ENCODE peak calls at places on chromosomes 6 and 20, in five cellular contexts. T is IMR-90, D is CD14-positive monocyte, J is fibroblast of the aortic adventitia, N is endothelial cell of umbilical vein. C is an unnamed sample.

GRCh38 chr6:19157496-19157895 is 679.7 kb upstream of the ID4 start:
- DNase-seq in T (no peak), D (no peak), J (no peak), N (no peak), C (no peak)

GRCh38 chr6:26304213-26305096 is 60.5 kb upstream of the BTN3A2 start:
- DNase-seq in T (peak), D (peak), J (peak), N (no peak), C (no peak)

GRCh38 chr20:12570371-12570770 is 438.4 kb upstream of the SPTLC3 start:
- DNase-seq in T (no peak), D (no peak), J (no peak), N (no peak), C (no peak)

GRCh38 chr6:135182120-135182992 is 1.2 kb downstream of the MYB start:
- DNase-seq in T (no peak), D (no peak), J (peak), N (peak), C (no peak)

GRCh38 chr6:81722503-81723223 is 29.8 kb downstream of the TENT5A start:
- DNase-seq in T (no peak), D (no peak), J (no peak), N (no peak), C (no peak)

GRCh38 chr6:90347411-90347841 is 50.8 kb upstream of the BACH2 start:
- DNase-seq in T (no peak), D (no peak), J (no peak), N (no peak), C (no peak)

GRCh38 chr6:116328528-116328903 is 42.2 kb upstream of the DSE start:
- DNase-seq in T (peak), D (no peak), J (peak), N (no peak), C (no peak)

GRCh38 chr6:121426686-121427085 is 8.8 kb upstream of the GJA1 start:
- DNase-seq in T (no peak), D (no peak), J (no peak), N (no peak), C (no peak)

GRCh38 chr6:139855741-139856206 is 481.3 kb upstream of the CITED2 start:
- DNase-seq in T (peak), D (no peak), J (no peak), N (no peak), C (no peak)

GRCh38 chr20:34644345-34644744 is 32.5 kb downstream of the PIGU start:
- DNase-seq in T (no peak), D (no peak), J (no peak), N (no peak), C (no peak)

GRCh38 chr6:28446818-28447511 is 3.7 kb upstream of the ZSCAN23 start:
- DNase-seq in T (peak), D (no peak), J (peak), N (peak), C (no peak)

GRCh38 chr20:49685161-49685601 is 28.5 kb downstream of the B4GALT5 start:
- DNase-seq in T (no peak), D (no peak), J (peak), N (no peak), C (no peak)

GRCh38 chr6:139391709-139392108 is 17.3 kb upstream of the CITED2 start:
- DNase-seq in T (no peak), D (no peak), J (no peak), N (no peak), C (no peak)

GRCh38 chr6:45376310-45377040 is 1.3 kb downstream of the SUPT3H start:
- DNase-seq in T (peak), D (no peak), J (peak), N (peak), C (no peak)

GRCh38 chr6:11585426-11586016 is 48.0 kb downstream of the TMEM170B start:
- DNase-seq in T (peak), D (no peak), J (peak), N (peak), C (no peak)

GRCh38 chr20:54704032-54704635 is 228.7 kb downstream of the DOK5 start:
- DNase-seq in T (no peak), D (no peak), J (no peak), N (no peak), C (no peak)

GRCh38 chr6:121506761-121507754 is 71.6 kb downstream of the GJA1 start:
- DNase-seq in T (peak), D (no peak), J (peak), N (no peak), C (no peak)

GRCh38 chr6:33192105-33192646 is at the start of gene COL11A2:
- DNase-seq in T (no peak), D (no peak), J (no peak), N (no peak), C (no peak)

GRCh38 chr6:150767585-150768164 is 97.8 kb upstream of the MTHFD1L start:
- DNase-seq in T (no peak), D (no peak), J (peak), N (peak), C (no peak)

GRCh38 chr20:61026731-61027130 is 225.3 kb upstream of the CDH4 start:
- DNase-seq in T (no peak), D (no peak), J (no peak), N (no peak), C (no peak)

GRCh38 chr6:151962246-151962846 is 154.9 kb downstream of the ESR1 start:
- DNase-seq in T (no peak), D (no peak), J (peak), N (no peak), C (no peak)

GRCh38 chr6:2958331-2958711 is 13.0 kb downstream of the SERPINB6 start:
- DNase-seq in T (no peak), D (peak), J (no peak), N (no peak), C (no peak)

GRCh38 chr6:91029211-91029610 is 442.3 kb upstream of the MAP3K7 start:
- DNase-seq in T (no peak), D (no peak), J (no peak), N (no peak), C (no peak)

GRCh38 chr6:96659084-96659845 is 96.3 kb downstream of the FHL5 start:
- DNase-seq in T (no peak), D (no peak), J (no peak), N (no peak), C (no peak)

GRCh38 chr20:23613676-23614075 is 8.0 kb upstream of the CST9 start:
- DNase-seq in T (no peak), D (no peak), J (peak), N (no peak), C (no peak)

GRCh38 chr6:125738276-125738675 is 11.2 kb upstream of the HEY2 start:
- DNase-seq in T (no peak), D (no peak), J (no peak), N (no peak), C (no peak)

GRCh38 chr6:1238040-1238439 is 73.9 kb upstream of the FOXQ1 start:
- DNase-seq in T (no peak), D (no peak), J (no peak), N (no peak), C (no peak)

DNA sequence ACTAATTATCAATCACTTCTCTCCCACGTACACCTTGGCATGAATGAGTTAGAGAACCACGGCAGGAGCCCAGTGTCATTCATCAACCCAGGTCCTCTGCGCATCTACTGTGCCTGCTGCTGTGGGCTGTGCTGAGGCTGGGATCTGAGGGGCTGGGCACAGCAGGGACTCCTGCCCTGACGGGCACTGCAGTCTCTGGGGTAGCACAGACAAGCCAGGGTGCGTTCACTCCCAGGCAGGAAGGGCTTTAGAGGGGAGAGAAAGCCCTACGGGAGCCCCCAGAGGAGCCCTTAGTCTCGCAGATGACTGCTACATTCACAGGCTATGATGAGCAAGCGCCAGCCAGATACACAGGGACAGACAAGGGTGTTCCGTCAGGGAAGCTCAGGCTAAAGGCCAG is 8.1 kb upstream of the RPS6KA2 start:
- DNase-seq in T (no peak), D (no peak), J (no peak), N (no peak), C (no peak)
- TF ChIP-seq CTCF in T (no peak), D (no peak), J (no peak), N (no peak), C (no peak)

GRCh38 chr20:63185215-63185796 is 30.6 kb downstream of the YTHDF1 start:
- DNase-seq in T (no peak), D (no peak), J (no peak), N (no peak), C (no peak)

GRCh38 chr20:63187338-63188158 is 28.4 kb downstream of the YTHDF1 start:
- DNase-seq in T (no peak), D (no peak), J (no peak), N (no peak), C (no peak)

GRCh38 chr20:63188159-63188442 is 27.8 kb downstream of the YTHDF1 start:
- DNase-seq in T (no peak), D (no peak), J (no peak), N (no peak), C (no peak)

GRCh38 chr20:63186084-63186483 is 29.8 kb downstream of the YTHDF1 start:
- DNase-seq in T (no peak), D (no peak), J (no peak), N (no peak), C (no peak)

DNA sequence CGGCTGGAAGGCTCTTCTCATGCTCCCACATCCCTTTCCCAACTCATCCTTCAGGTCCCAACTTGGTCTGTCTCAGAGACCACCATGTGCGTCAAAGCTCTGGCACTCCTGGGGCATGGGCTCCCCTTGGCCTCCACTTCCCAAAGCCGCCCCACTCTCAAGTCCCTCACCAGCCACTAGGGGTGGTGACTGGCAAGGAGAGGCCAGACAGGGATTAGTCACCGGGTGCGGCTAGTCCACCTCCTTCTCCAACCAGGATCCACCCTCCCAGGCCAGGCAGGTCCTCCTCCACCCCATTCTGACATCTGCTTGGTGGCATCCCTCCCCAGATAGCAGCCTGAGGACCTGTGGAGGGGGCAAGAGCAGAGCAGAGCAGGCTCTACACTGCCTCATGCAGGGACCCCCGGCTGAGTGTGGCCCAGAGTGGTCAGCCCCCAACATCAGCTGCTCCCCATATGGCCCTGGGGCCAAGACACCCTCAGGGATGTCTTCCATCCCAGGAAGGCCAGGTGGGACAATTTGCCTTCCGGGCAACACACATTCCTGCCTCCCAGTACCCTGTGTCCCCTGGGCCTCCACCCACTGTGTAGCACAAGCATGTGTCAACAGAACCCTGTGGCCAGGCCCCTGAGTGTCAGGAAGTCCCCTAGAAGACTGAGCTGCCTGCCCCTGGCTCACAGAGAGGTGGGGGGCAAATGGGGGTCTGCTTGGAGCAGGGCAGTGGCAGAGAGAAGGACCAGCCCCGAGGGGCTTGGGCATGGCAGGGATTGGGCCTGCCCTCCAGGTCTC is 29.2 kb downstream of the YTHDF1 start:
- DNase-seq in T (no peak), D (no peak), J (peak), N (no peak), C (peak)
- TF ChIP-seq CTCF in T (no peak), D (no peak), J (no peak), N (no peak), C (no peak)

DNA sequence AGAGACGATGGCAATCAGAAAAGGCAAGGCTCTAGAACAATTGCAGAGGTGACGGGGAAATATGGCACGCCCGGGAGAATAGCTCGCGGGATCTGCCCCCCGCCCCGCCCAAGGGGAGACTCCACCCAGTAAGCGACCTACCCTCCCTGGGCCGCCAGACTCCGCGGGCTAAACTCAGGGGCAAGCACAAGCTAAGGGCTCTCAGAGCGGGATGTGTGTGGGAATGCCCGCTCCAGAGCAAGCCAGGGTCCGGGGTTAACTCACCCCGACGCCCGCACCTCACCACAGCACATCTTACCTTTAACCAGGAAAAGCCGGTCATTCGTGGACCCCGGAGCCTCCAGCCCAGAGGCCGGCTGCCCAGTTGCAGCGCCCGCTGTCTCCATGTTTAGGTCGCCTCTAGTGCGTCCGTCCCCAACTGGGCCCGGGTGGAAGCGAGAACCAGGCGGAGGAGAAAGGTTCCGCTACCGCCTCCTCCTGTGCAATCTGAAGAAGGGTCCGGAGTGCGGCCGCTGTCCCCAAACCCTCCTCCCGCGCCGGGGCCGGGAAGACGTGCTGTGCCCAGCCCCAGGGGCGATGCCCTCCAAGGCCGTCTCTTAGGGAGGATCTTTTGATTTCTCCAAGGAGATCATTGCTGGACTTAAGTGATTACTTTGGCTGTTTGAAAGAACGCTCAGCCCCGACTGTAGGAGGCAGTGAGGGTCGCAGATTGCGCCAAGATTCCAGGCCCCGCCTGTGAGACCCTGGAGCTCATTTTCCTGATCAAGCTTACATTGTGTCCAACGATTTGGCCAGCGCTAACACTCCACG is at the start of gene TMEM242:
- DNase-seq in T (peak), D (peak), J (peak), N (peak), C (peak)
- TF ChIP-seq CTCF in T (no peak), D (peak), J (peak), N (peak), C (peak)

DNA sequence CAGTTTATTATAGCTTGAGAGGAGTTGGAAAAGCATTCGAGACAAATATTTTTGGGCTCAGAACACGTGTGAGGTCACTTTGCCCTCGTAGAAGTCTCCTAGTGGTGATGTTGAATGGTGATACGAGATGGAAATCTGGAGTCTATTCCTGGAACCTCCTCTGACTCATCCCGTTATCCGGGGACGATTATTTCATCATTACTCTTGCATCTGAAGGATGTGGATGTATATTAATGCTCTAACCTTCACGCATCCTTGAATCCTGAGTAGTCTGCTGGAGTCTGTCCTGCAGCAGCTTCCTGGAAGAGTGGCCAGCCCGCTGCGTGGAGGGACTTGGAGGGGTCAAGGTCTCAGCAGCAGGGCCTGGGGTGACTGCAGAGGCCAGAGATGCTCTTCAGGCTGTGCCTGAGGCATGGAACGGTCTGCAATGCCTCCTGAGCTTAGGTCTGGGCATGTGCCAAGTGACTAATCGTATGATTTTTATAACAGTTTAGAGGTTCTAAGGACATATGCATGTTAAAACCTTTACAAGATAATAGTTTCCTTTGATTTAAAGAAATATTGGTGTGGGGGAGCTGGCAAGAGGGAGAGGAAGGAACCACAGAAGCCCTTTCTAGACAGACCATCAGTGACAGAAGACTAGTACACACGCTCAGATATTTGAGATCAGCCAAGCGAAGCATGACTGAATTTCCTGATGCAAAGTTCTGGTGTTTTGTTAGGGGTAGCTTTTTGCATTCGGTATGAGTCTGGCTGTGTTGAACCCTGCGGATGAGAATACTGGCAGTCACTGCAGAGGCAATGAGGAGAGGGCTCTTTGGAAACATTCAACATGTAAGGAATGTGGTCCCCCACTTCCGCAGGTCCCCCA is 400.2 kb downstream of the QKI start:
- DNase-seq in T (peak), D (no peak), J (peak), N (no peak), C (no peak)
- TF ChIP-seq CTCF in T (peak), D (no peak), J (no peak), N (no peak), C (peak)

DNA sequence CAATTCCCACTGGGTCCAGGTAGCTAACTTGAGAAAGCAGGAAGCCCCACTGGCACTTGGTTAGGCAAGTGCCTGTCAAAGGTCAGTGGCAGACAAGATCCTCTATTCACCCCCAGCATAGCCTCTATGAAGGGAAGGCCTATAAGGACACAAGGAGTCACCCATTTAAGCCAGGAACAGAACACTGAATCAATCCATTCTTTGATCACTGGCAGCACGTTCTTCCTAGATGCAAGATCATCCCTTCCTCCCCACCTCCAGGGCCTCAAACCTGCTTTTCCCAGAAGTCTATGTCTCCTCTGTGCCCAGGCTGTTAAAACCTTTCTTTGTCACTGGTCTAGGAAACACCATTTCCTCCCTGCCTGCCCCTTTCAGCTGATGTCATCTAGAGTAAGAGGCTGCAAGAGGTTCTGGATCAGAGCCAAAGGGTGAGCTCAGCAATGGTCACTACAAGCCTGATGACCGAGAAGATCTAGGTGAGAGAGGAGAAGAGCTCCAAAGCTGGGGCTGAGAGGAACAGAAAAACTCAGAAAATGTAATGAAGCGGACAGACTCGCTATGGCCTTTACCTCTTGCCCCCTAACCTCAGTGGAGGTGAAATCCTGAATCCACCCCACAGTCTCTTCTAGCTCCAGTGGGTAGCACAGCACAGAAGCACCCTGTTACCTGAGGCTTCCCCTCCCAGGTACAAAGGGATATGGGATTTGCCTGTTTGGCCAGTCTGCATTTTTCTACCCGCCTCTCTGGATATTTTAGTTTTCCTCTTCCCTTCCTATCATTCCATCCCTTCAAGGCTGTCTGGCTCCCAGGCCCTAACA is 1.8 kb downstream of the GTPBP2 start:
- DNase-seq in T (peak), D (peak), J (peak), N (peak), C (no peak)
- TF ChIP-seq CTCF in T (no peak), D (no peak), J (no peak), N (no peak), C (no peak)

GRCh38 chr20:33211817-33212424 is 5.2 kb upstream of the BPIFA3 start:
- DNase-seq in T (peak), D (no peak), J (peak), N (peak), C (no peak)
- TF ChIP-seq CTCF in T (peak), D (no peak), J (peak), N (peak), C (peak)

DNA sequence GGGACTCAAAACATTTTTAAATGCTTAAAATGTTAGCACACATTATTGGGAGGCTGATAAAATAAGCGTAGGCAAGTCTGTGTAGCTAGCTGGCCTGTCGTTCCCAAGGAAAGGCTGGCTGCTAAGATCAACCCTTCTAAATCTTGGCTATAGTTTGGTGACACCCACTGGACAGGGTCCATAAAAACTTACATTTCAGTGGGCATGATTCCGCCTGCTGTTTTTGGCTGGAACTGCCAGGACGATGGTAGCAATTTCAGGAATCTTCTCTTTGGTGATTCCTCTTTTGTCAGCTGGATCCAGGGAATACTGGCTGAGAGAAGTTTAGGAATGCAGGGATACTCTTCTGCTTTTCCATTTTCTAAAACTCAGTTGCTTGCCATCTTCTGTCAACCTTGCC is 162.2 kb downstream of the NKAIN2 start:
- DNase-seq in T (peak), D (no peak), J (no peak), N (peak), C (no peak)
- TF ChIP-seq CTCF in T (peak), D (no peak), J (no peak), N (peak), C (peak)

GRCh38 chr6:134065706-134066105 is 13.3 kb upstream of the SLC2A12 start:
- DNase-seq in T (peak), D (no peak), J (no peak), N (peak), C (no peak)
- TF ChIP-seq CTCF in T (peak), D (peak), J (peak), N (peak), C (peak)

C was measured in chondrocyte.